ENCODE peak calls at places on chromosomes 6 and 20, in four cellular contexts. T, O, U and J are unnamed samples.

GRCh38 chr6:3813150-3813780 is 35.9 kb upstream of the FAM50B start:
- DNase-seq in T (no peak), O (no peak), U (peak), J (no peak)

GRCh38 chr6:87742106-87742505 is 40.1 kb upstream of the AKIRIN2 start:
- DNase-seq in T (no peak), O (no peak), U (no peak), J (no peak)

GRCh38 chr6:13447949-13448724 is 39.3 kb downstream of the GFOD1 start:
- DNase-seq in T (no peak), O (no peak), U (peak), J (no peak)

GRCh38 chr6:12947191-12947795 is 230.7 kb downstream of the PHACTR1 start:
- DNase-seq in T (no peak), O (no peak), U (no peak), J (no peak)

GRCh38 chr6:49649982-49650381 is 13.3 kb upstream of the RHAG start:
- DNase-seq in T (no peak), O (no peak), U (no peak), J (no peak)

GRCh38 chr6:128239146-128239545 is 281.3 kb downstream of the PTPRK start:
- DNase-seq in T (no peak), O (no peak), U (no peak), J (no peak)

GRCh38 chr20:59560588-59561227 is 43.6 kb upstream of the PHACTR3 start:
- DNase-seq in T (no peak), O (no peak), U (peak), J (no peak)

GRCh38 chr20:23092409-23092756 is 6.3 kb upstream of the CD93 start:
- DNase-seq in T (no peak), O (no peak), U (no peak), J (no peak)

GRCh38 chr6:89145461-89145961 is 344 bp upstream of the PM20D2 start:
- DNase-seq in T (no peak), O (no peak), U (peak), J (peak)

GRCh38 chr6:152146385-152146784 is 338.9 kb downstream of the ESR1 start:
- DNase-seq in T (no peak), O (no peak), U (no peak), J (no peak)

GRCh38 chr20:59495894-59496510 is 108.3 kb upstream of the PHACTR3 start:
- DNase-seq in T (peak), O (peak), U (peak), J (peak)

GRCh38 chr20:25223179-25223661 is 24.7 kb upstream of the PYGB start:
- DNase-seq in T (no peak), O (peak), U (peak), J (peak)

GRCh38 chr20:51135926-51136325 is 113.0 kb upstream of the KCNG1 start:
- DNase-seq in T (no peak), O (no peak), U (no peak), J (no peak)

GRCh38 chr6:36197739-36198221 is 1.2 kb downstream of the BRPF3 start:
- DNase-seq in T (no peak), O (no peak), U (no peak), J (no peak)

GRCh38 chr6:107318100-107318736 is 141.1 kb downstream of the PDSS2 start:
- DNase-seq in T (peak), O (no peak), U (peak), J (peak)

GRCh38 chr20:2693286-2693995 is 861 bp downstream of the EBF4 start:
- DNase-seq in T (peak), O (no peak), U (peak), J (no peak)

GRCh38 chr6:122128445-122128844 is 271.0 kb upstream of the HSF2 start:
- DNase-seq in T (no peak), O (no peak), U (no peak), J (no peak)

GRCh38 chr6:7402746-7403145 is 13.1 kb downstream of the RIOK1 start:
- DNase-seq in T (no peak), O (no peak), U (no peak), J (no peak)

GRCh38 chr20:7967199-7967844 is 27.1 kb upstream of the HAO1 start:
- DNase-seq in T (no peak), O (no peak), U (no peak), J (no peak)

GRCh38 chr6:129748901-129749748 is 39.1 kb upstream of the ARHGAP18 start:
- DNase-seq in T (no peak), O (peak), U (peak), J (no peak)

GRCh38 chr6:40803897-40804702 is 216.9 kb upstream of the LRFN2 start:
- DNase-seq in T (no peak), O (no peak), U (no peak), J (no peak)

GRCh38 chr20:4150095-4150492 is 134.7 kb upstream of the RNF24 start:
- DNase-seq in T (no peak), O (no peak), U (no peak), J (no peak)

GRCh38 chr6:160438481-160438880 is 90.3 kb downstream of the SLC22A3 start:
- DNase-seq in T (no peak), O (no peak), U (no peak), J (no peak)

GRCh38 chr6:31179042-31179386 is 8.5 kb upstream of the POU5F1 start:
- DNase-seq in T (no peak), O (no peak), U (no peak), J (no peak)

GRCh38 chr6:155530219-155530834 is 74.7 kb upstream of the NOX3 start:
- DNase-seq in T (no peak), O (no peak), U (peak), J (peak)

GRCh38 chr20:16158976-16159286 is 414.3 kb downstream of the KIF16B start:
- DNase-seq in T (no peak), O (no peak), U (no peak), J (no peak)

GRCh38 chr6:152094992-152095592 is 287.6 kb downstream of the ESR1 start:
- DNase-seq in T (no peak), O (peak), U (peak), J (peak)

GRCh38 chr6:36559394-36559793 is 12.1 kb upstream of the STK38 start:
- DNase-seq in T (no peak), O (no peak), U (no peak), J (no peak)

GRCh38 chr20:33541074-33541473 is 51.2 kb downstream of the CBFA2T2 start:
- DNase-seq in T (no peak), O (no peak), U (no peak), J (no peak)

GRCh38 chr6:116405147-116405546 is 34.4 kb downstream of the DSE start:
- DNase-seq in T (no peak), O (no peak), U (no peak), J (peak)

GRCh38 chr6:36210157-36210556 is 13.6 kb downstream of the BRPF3 start:
- DNase-seq in T (no peak), O (no peak), U (no peak), J (no peak)

GRCh38 chr6:32154514-32155161 is 697 bp downstream of the PPT2 start:
- DNase-seq in T (peak), O (no peak), U (peak), J (no peak)

GRCh38 chr6:51684603-51685002 is 402.8 kb downstream of the PKHD1 start:
- DNase-seq in T (no peak), O (no peak), U (no peak), J (no peak)
- TF ChIP-seq CTCF in T (no peak), O (no peak), U (no peak), J (no peak)

DNA sequence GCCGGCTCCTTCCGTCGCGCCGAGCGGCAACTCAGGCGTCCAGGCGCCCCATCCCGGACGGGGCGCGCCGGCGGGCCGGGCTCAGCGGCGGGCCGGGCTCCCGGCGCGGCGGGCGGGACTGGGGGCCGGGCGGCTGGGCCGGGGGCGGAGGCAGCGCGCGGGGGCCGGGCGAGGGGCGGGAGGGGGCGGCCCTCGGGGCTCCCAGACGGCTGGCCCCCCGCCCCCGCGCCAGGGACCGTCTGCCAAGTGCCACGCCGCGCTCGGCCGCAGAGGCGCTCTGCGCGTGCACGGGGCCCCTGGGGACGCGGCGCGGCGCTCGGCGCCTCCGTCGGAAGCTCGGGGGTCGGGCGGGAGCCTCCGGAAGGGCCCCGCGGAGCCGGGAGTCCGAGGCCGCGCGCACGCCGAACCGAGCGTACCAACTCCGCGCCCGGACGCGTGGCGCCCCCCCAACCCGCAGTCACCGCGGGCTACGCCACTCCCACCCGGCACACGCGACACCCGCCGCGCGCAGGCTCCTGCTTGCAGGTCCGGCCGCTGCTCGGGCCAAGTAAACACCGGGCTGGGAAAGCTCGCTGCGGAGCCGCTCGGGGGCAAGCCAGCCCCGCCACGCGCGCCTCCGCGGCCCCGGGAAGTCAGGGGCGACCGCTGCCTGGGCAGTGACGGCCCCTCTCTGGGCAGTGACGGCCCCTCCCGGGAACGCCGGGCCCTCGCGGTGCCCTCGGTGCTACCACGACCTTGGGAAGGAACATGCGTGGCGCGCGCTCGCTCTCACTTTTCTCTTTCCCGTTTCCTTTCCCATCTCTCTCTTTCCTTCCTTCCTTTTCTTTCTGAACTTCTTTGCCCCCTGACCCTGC is at the start of gene PREX1:
- DNase-seq in T (peak), O (no peak), U (peak), J (no peak)
- TF ChIP-seq CTCF in T (no peak), O (no peak), U (no peak), J (no peak)

DNA sequence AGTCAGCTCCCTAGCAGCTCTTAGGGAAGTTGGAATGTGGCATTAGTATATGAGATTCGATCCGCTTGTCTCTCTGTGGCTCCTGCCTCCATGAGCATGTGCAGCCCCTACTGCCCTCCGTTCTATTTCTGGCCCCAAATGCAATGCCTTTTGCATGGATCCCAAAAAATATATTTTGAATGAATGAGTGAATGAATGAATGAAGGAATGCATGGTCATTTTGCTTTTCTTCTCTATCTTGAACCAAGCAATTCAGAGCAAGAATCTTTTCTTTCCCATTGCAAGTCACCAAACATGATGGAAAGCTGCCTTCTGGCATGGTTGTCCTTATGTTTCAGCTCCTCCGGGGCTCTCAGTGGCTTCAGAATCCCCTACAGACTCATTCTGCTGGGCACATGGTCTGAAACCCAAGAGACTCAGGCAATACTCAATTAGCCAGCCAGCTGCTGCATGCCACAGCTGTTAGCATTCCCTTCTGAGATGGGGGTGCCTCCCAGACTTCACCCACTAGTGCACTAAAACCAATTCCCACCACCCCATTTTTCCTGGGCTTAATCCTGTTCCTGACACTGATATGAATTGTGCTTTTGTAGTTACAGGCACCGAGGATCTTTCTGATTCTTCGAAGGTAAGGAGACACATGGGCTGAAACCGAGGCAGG is 2.6 kb upstream of the IYD start:
- DNase-seq in T (no peak), O (no peak), U (no peak), J (no peak)
- TF ChIP-seq CTCF in T (no peak), O (no peak), U (no peak), J (no peak)

DNA sequence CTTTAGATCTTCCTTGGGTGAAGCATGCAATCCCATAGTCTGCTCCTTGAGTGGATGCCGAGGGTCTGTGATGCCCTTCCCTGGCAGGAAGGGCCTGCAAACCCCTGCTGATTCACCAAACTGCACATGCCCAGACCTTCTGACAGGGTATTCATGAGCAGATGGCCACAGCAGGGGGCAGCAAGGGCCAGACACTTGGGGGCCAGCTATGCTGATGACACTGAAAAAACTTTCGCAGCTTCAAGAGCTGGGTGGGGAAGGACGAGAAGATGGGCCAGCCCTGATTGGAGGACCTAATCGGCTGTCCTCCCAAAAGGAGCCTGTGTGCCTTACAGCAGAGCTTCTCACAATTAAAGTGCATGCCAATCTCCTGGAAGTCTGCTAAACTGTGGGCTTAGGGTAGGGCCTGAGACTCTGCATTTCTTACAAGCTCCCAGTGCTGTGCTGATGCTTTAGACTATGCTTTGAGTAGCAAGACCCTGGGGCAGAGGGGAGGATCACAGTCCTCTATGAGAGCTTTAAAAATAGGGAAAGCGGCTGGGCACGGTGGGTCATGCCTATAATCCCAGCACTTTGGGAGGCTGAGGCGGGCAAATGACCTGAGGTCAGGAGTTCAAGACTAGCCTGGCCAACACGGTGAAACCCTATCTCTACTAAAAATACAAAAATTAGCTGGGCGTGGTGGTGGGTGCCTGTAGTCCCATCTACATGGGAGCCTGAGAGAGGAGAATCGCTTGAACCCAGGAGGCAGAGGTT is 15.2 kb upstream of the GDAP1L1 start:
- DNase-seq in T (peak), O (no peak), U (no peak), J (no peak)
- TF ChIP-seq CTCF in T (no peak), O (no peak), U (no peak), J (no peak)